ENCODE peak calls at places on chromosomes 2 and 18, in nine cellular contexts. One of them, this sample, is unnamed.

GRCh38 chr18:13136689-13137040 is 81.9 kb upstream of the LDLRAD4 start:
- DNase-seq in T-helper 2 cell: no peak
- DNase-seq in endothelial cell: no peak
- DNase-seq in activated CD4-positive, alpha-beta memory T cell treated with anti-CD3 and anti-CD28 coated beads, Interleukin-2, amount 10 ng/mL, durations not matched to agents 7 days and 5 days: no peak
- DNase-seq in activated CD4-positive, alpha-beta T cell treated with anti-CD3 and anti-CD28 coated beads for 48 hours: peak
- DNase-seq in iris pigment epithelial cell: peak
- DNase-seq in progenitor cell of endocrine pancreas: no peak
- DNase-seq in tibial nerve: no peak
- DNase-seq in GM19239: peak
- DNase-seq in this sample: no peak

GRCh38 chr2:28360066-28360741 is 32.5 kb upstream of the FOSL2 start:
- DNase-seq in activated CD4-positive, alpha-beta memory T cell treated with anti-CD3 and anti-CD28 coated beads, Interleukin-2, amount 10 ng/mL, durations not matched to agents 7 days and 5 days: no peak
- DNase-seq in GM19239: no peak
- DNase-seq in endothelial cell: no peak
- DNase-seq in progenitor cell of endocrine pancreas: no peak
- DNase-seq in iris pigment epithelial cell: no peak
- DNase-seq in T-helper 2 cell: no peak
- DNase-seq in tibial nerve: no peak
- DNase-seq in activated CD4-positive, alpha-beta T cell treated with anti-CD3 and anti-CD28 coated beads for 48 hours: no peak
- DNase-seq in this sample: no peak

GRCh38 chr18:49597556-49597955 is 35.7 kb downstream of the LIPG start:
- DNase-seq in GM19239: no peak
- DNase-seq in endothelial cell: no peak
- DNase-seq in activated CD4-positive, alpha-beta T cell treated with anti-CD3 and anti-CD28 coated beads for 48 hours: no peak
- DNase-seq in T-helper 2 cell: no peak
- DNase-seq in activated CD4-positive, alpha-beta memory T cell treated with anti-CD3 and anti-CD28 coated beads, Interleukin-2, amount 10 ng/mL, durations not matched to agents 7 days and 5 days: no peak
- DNase-seq in iris pigment epithelial cell: no peak
- DNase-seq in tibial nerve: no peak
- DNase-seq in progenitor cell of endocrine pancreas: no peak
- DNase-seq in this sample: no peak

GRCh38 chr18:62523631-62524442 is 1.0 kb downstream of the ZCCHC2 start:
- DNase-seq in iris pigment epithelial cell: peak
- DNase-seq in GM19239: no peak
- DNase-seq in progenitor cell of endocrine pancreas: peak
- DNase-seq in activated CD4-positive, alpha-beta T cell treated with anti-CD3 and anti-CD28 coated beads for 48 hours: peak
- DNase-seq in T-helper 2 cell: peak
- DNase-seq in tibial nerve: peak
- DNase-seq in endothelial cell: peak
- DNase-seq in activated CD4-positive, alpha-beta memory T cell treated with anti-CD3 and anti-CD28 coated beads, Interleukin-2, amount 10 ng/mL, durations not matched to agents 7 days and 5 days: peak
- DNase-seq in this sample: peak

GRCh38 chr2:30406853-30407252 is 40.2 kb upstream of the LCLAT1 start:
- DNase-seq in T-helper 2 cell: no peak
- DNase-seq in activated CD4-positive, alpha-beta memory T cell treated with anti-CD3 and anti-CD28 coated beads, Interleukin-2, amount 10 ng/mL, durations not matched to agents 7 days and 5 days: no peak
- DNase-seq in progenitor cell of endocrine pancreas: no peak
- DNase-seq in tibial nerve: no peak
- DNase-seq in iris pigment epithelial cell: no peak
- DNase-seq in GM19239: no peak
- DNase-seq in endothelial cell: no peak
- DNase-seq in activated CD4-positive, alpha-beta T cell treated with anti-CD3 and anti-CD28 coated beads for 48 hours: no peak
- DNase-seq in this sample: no peak

GRCh38 chr2:85854166-85854509 is 34.7 kb downstream of the ST3GAL5 start:
- DNase-seq in T-helper 2 cell: no peak
- DNase-seq in GM19239: no peak
- DNase-seq in activated CD4-positive, alpha-beta T cell treated with anti-CD3 and anti-CD28 coated beads for 48 hours: no peak
- DNase-seq in tibial nerve: no peak
- DNase-seq in progenitor cell of endocrine pancreas: no peak
- DNase-seq in activated CD4-positive, alpha-beta memory T cell treated with anti-CD3 and anti-CD28 coated beads, Interleukin-2, amount 10 ng/mL, durations not matched to agents 7 days and 5 days: no peak
- DNase-seq in endothelial cell: no peak
- DNase-seq in iris pigment epithelial cell: no peak
- DNase-seq in this sample: no peak

GRCh38 chr2:74887961-74888670 is 54.2 kb downstream of the HK2 start:
- DNase-seq in iris pigment epithelial cell: peak
- DNase-seq in activated CD4-positive, alpha-beta T cell treated with anti-CD3 and anti-CD28 coated beads for 48 hours: no peak
- DNase-seq in progenitor cell of endocrine pancreas: no peak
- DNase-seq in tibial nerve: no peak
- DNase-seq in T-helper 2 cell: no peak
- DNase-seq in activated CD4-positive, alpha-beta memory T cell treated with anti-CD3 and anti-CD28 coated beads, Interleukin-2, amount 10 ng/mL, durations not matched to agents 7 days and 5 days: no peak
- DNase-seq in endothelial cell: no peak
- DNase-seq in GM19239: no peak
- DNase-seq in this sample: no peak

GRCh38 chr2:17083902-17084301 is 418.3 kb upstream of the CYRIA start:
- DNase-seq in endothelial cell: no peak
- DNase-seq in activated CD4-positive, alpha-beta T cell treated with anti-CD3 and anti-CD28 coated beads for 48 hours: no peak
- DNase-seq in GM19239: no peak
- DNase-seq in progenitor cell of endocrine pancreas: no peak
- DNase-seq in iris pigment epithelial cell: peak
- DNase-seq in tibial nerve: no peak
- DNase-seq in activated CD4-positive, alpha-beta memory T cell treated with anti-CD3 and anti-CD28 coated beads, Interleukin-2, amount 10 ng/mL, durations not matched to agents 7 days and 5 days: no peak
- DNase-seq in T-helper 2 cell: no peak
- DNase-seq in this sample: no peak

GRCh38 chr2:232699110-232699509 is 2.0 kb downstream of the GIGYF2 start:
- DNase-seq in progenitor cell of endocrine pancreas: no peak
- DNase-seq in activated CD4-positive, alpha-beta T cell treated with anti-CD3 and anti-CD28 coated beads for 48 hours: no peak
- DNase-seq in activated CD4-positive, alpha-beta memory T cell treated with anti-CD3 and anti-CD28 coated beads, Interleukin-2, amount 10 ng/mL, durations not matched to agents 7 days and 5 days: no peak
- DNase-seq in tibial nerve: no peak
- DNase-seq in GM19239: no peak
- DNase-seq in T-helper 2 cell: no peak
- DNase-seq in iris pigment epithelial cell: no peak
- DNase-seq in endothelial cell: no peak
- DNase-seq in this sample: no peak

GRCh38 chr2:65922794-65923193 is 490.4 kb upstream of the SPRED2 start:
- DNase-seq in iris pigment epithelial cell: no peak
- DNase-seq in GM19239: no peak
- DNase-seq in progenitor cell of endocrine pancreas: no peak
- DNase-seq in T-helper 2 cell: no peak
- DNase-seq in activated CD4-positive, alpha-beta memory T cell treated with anti-CD3 and anti-CD28 coated beads, Interleukin-2, amount 10 ng/mL, durations not matched to agents 7 days and 5 days: no peak
- DNase-seq in endothelial cell: no peak
- DNase-seq in tibial nerve: peak
- DNase-seq in activated CD4-positive, alpha-beta T cell treated with anti-CD3 and anti-CD28 coated beads for 48 hours: no peak
- DNase-seq in this sample: no peak

GRCh38 chr2:22420076-22420475 is 964.9 kb upstream of the KLHL29 start:
- DNase-seq in endothelial cell: no peak
- DNase-seq in activated CD4-positive, alpha-beta T cell treated with anti-CD3 and anti-CD28 coated beads for 48 hours: no peak
- DNase-seq in T-helper 2 cell: no peak
- DNase-seq in activated CD4-positive, alpha-beta memory T cell treated with anti-CD3 and anti-CD28 coated beads, Interleukin-2, amount 10 ng/mL, durations not matched to agents 7 days and 5 days: no peak
- DNase-seq in progenitor cell of endocrine pancreas: no peak
- DNase-seq in iris pigment epithelial cell: no peak
- DNase-seq in tibial nerve: no peak
- DNase-seq in GM19239: no peak
- DNase-seq in this sample: no peak

GRCh38 chr2:218997730-218998129 is 4.5 kb upstream of the CRYBA2 start:
- DNase-seq in activated CD4-positive, alpha-beta memory T cell treated with anti-CD3 and anti-CD28 coated beads, Interleukin-2, amount 10 ng/mL, durations not matched to agents 7 days and 5 days: no peak
- DNase-seq in endothelial cell: no peak
- DNase-seq in iris pigment epithelial cell: no peak
- DNase-seq in tibial nerve: no peak
- DNase-seq in activated CD4-positive, alpha-beta T cell treated with anti-CD3 and anti-CD28 coated beads for 48 hours: no peak
- DNase-seq in progenitor cell of endocrine pancreas: no peak
- DNase-seq in T-helper 2 cell: no peak
- DNase-seq in GM19239: no peak
- DNase-seq in this sample: no peak

GRCh38 chr2:178592655-178593054 is 112.4 kb downstream of the PLEKHA3 start:
- DNase-seq in progenitor cell of endocrine pancreas: no peak
- DNase-seq in activated CD4-positive, alpha-beta T cell treated with anti-CD3 and anti-CD28 coated beads for 48 hours: no peak
- DNase-seq in iris pigment epithelial cell: no peak
- DNase-seq in GM19239: no peak
- DNase-seq in activated CD4-positive, alpha-beta memory T cell treated with anti-CD3 and anti-CD28 coated beads, Interleukin-2, amount 10 ng/mL, durations not matched to agents 7 days and 5 days: no peak
- DNase-seq in T-helper 2 cell: no peak
- DNase-seq in tibial nerve: no peak
- DNase-seq in endothelial cell: no peak
- DNase-seq in this sample: no peak

GRCh38 chr2:102109016-102109415 is 33.5 kb upstream of the IL1R1 start:
- DNase-seq in GM19239: no peak
- DNase-seq in T-helper 2 cell: no peak
- DNase-seq in activated CD4-positive, alpha-beta T cell treated with anti-CD3 and anti-CD28 coated beads for 48 hours: no peak
- DNase-seq in activated CD4-positive, alpha-beta memory T cell treated with anti-CD3 and anti-CD28 coated beads, Interleukin-2, amount 10 ng/mL, durations not matched to agents 7 days and 5 days: no peak
- DNase-seq in iris pigment epithelial cell: peak
- DNase-seq in progenitor cell of endocrine pancreas: no peak
- DNase-seq in endothelial cell: no peak
- DNase-seq in tibial nerve: no peak
- DNase-seq in this sample: no peak

GRCh38 chr2:41112228-41112627 is 660.3 kb upstream of the SLC8A1 start:
- DNase-seq in activated CD4-positive, alpha-beta T cell treated with anti-CD3 and anti-CD28 coated beads for 48 hours: no peak
- DNase-seq in tibial nerve: no peak
- DNase-seq in iris pigment epithelial cell: no peak
- DNase-seq in endothelial cell: no peak
- DNase-seq in progenitor cell of endocrine pancreas: no peak
- DNase-seq in GM19239: no peak
- DNase-seq in T-helper 2 cell: peak
- DNase-seq in activated CD4-positive, alpha-beta memory T cell treated with anti-CD3 and anti-CD28 coated beads, Interleukin-2, amount 10 ng/mL, durations not matched to agents 7 days and 5 days: no peak
- DNase-seq in this sample: no peak

GRCh38 chr18:68438983-68439382 is 275.9 kb downstream of the TMX3 start:
- DNase-seq in progenitor cell of endocrine pancreas: no peak
- DNase-seq in T-helper 2 cell: no peak
- DNase-seq in activated CD4-positive, alpha-beta memory T cell treated with anti-CD3 and anti-CD28 coated beads, Interleukin-2, amount 10 ng/mL, durations not matched to agents 7 days and 5 days: no peak
- DNase-seq in GM19239: no peak
- DNase-seq in iris pigment epithelial cell: peak
- DNase-seq in activated CD4-positive, alpha-beta T cell treated with anti-CD3 and anti-CD28 coated beads for 48 hours: no peak
- DNase-seq in tibial nerve: no peak
- DNase-seq in endothelial cell: no peak
- DNase-seq in this sample: no peak

GRCh38 chr2:121491566-121491965 is 39.1 kb upstream of the RNU4ATAC start:
- DNase-seq in progenitor cell of endocrine pancreas: no peak
- DNase-seq in endothelial cell: no peak
- DNase-seq in tibial nerve: no peak
- DNase-seq in activated CD4-positive, alpha-beta memory T cell treated with anti-CD3 and anti-CD28 coated beads, Interleukin-2, amount 10 ng/mL, durations not matched to agents 7 days and 5 days: no peak
- DNase-seq in GM19239: no peak
- DNase-seq in activated CD4-positive, alpha-beta T cell treated with anti-CD3 and anti-CD28 coated beads for 48 hours: no peak
- DNase-seq in T-helper 2 cell: no peak
- DNase-seq in iris pigment epithelial cell: no peak
- DNase-seq in this sample: no peak

GRCh38 chr18:48732767-48733424 is 194.1 kb downstream of the CTIF start:
- DNase-seq in activated CD4-positive, alpha-beta T cell treated with anti-CD3 and anti-CD28 coated beads for 48 hours: no peak
- DNase-seq in tibial nerve: no peak
- DNase-seq in iris pigment epithelial cell: no peak
- DNase-seq in progenitor cell of endocrine pancreas: no peak
- DNase-seq in activated CD4-positive, alpha-beta memory T cell treated with anti-CD3 and anti-CD28 coated beads, Interleukin-2, amount 10 ng/mL, durations not matched to agents 7 days and 5 days: no peak
- DNase-seq in T-helper 2 cell: no peak
- DNase-seq in GM19239: no peak
- DNase-seq in endothelial cell: no peak
- DNase-seq in this sample: no peak

GRCh38 chr2:21183306-21183705 is 59.5 kb downstream of the TDRD15 start:
- DNase-seq in progenitor cell of endocrine pancreas: no peak
- DNase-seq in activated CD4-positive, alpha-beta T cell treated with anti-CD3 and anti-CD28 coated beads for 48 hours: no peak
- DNase-seq in tibial nerve: no peak
- DNase-seq in T-helper 2 cell: no peak
- DNase-seq in activated CD4-positive, alpha-beta memory T cell treated with anti-CD3 and anti-CD28 coated beads, Interleukin-2, amount 10 ng/mL, durations not matched to agents 7 days and 5 days: no peak
- DNase-seq in iris pigment epithelial cell: no peak
- DNase-seq in GM19239: no peak
- DNase-seq in endothelial cell: no peak
- DNase-seq in this sample: no peak

GRCh38 chr2:56325661-56326345 is 142.0 kb downstream of the CCDC85A start:
- DNase-seq in progenitor cell of endocrine pancreas: no peak
- DNase-seq in endothelial cell: no peak
- DNase-seq in tibial nerve: no peak
- DNase-seq in activated CD4-positive, alpha-beta memory T cell treated with anti-CD3 and anti-CD28 coated beads, Interleukin-2, amount 10 ng/mL, durations not matched to agents 7 days and 5 days: no peak
- DNase-seq in T-helper 2 cell: no peak
- DNase-seq in activated CD4-positive, alpha-beta T cell treated with anti-CD3 and anti-CD28 coated beads for 48 hours: no peak
- DNase-seq in GM19239: no peak
- DNase-seq in iris pigment epithelial cell: no peak
- DNase-seq in this sample: no peak

GRCh38 chr2:240965296-240965904 is 33.0 kb upstream of the SNED1 start:
- DNase-seq in tibial nerve: no peak
- DNase-seq in activated CD4-positive, alpha-beta T cell treated with anti-CD3 and anti-CD28 coated beads for 48 hours: no peak
- DNase-seq in activated CD4-positive, alpha-beta memory T cell treated with anti-CD3 and anti-CD28 coated beads, Interleukin-2, amount 10 ng/mL, durations not matched to agents 7 days and 5 days: no peak
- DNase-seq in endothelial cell: no peak
- DNase-seq in iris pigment epithelial cell: no peak
- DNase-seq in T-helper 2 cell: no peak
- DNase-seq in GM19239: no peak
- DNase-seq in progenitor cell of endocrine pancreas: no peak
- DNase-seq in this sample: peak

GRCh38 chr2:26900831-26901321 is 52.9 kb downstream of the DPYSL5 start:
- DNase-seq in T-helper 2 cell: no peak
- DNase-seq in tibial nerve: no peak
- DNase-seq in GM19239: no peak
- DNase-seq in activated CD4-positive, alpha-beta memory T cell treated with anti-CD3 and anti-CD28 coated beads, Interleukin-2, amount 10 ng/mL, durations not matched to agents 7 days and 5 days: no peak
- DNase-seq in endothelial cell: no peak
- DNase-seq in activated CD4-positive, alpha-beta T cell treated with anti-CD3 and anti-CD28 coated beads for 48 hours: no peak
- DNase-seq in iris pigment epithelial cell: no peak
- DNase-seq in progenitor cell of endocrine pancreas: no peak
- DNase-seq in this sample: peak

GRCh38 chr2:72138921-72139381 is 8.7 kb downstream of the CYP26B1 start:
- DNase-seq in progenitor cell of endocrine pancreas: no peak
- DNase-seq in endothelial cell: peak
- DNase-seq in activated CD4-positive, alpha-beta T cell treated with anti-CD3 and anti-CD28 coated beads for 48 hours: no peak
- DNase-seq in iris pigment epithelial cell: no peak
- DNase-seq in T-helper 2 cell: no peak
- DNase-seq in GM19239: no peak
- DNase-seq in tibial nerve: no peak
- DNase-seq in activated CD4-positive, alpha-beta memory T cell treated with anti-CD3 and anti-CD28 coated beads, Interleukin-2, amount 10 ng/mL, durations not matched to agents 7 days and 5 days: no peak
- DNase-seq in this sample: peak

GRCh38 chr2:227608469-227609338 is 5.9 kb downstream of the SCYGR3 start:
- DNase-seq in iris pigment epithelial cell: no peak
- DNase-seq in GM19239: no peak
- DNase-seq in T-helper 2 cell: peak
- DNase-seq in endothelial cell: no peak
- DNase-seq in tibial nerve: peak
- DNase-seq in progenitor cell of endocrine pancreas: no peak
- DNase-seq in activated CD4-positive, alpha-beta T cell treated with anti-CD3 and anti-CD28 coated beads for 48 hours: peak
- DNase-seq in activated CD4-positive, alpha-beta memory T cell treated with anti-CD3 and anti-CD28 coated beads, Interleukin-2, amount 10 ng/mL, durations not matched to agents 7 days and 5 days: no peak
- DNase-seq in this sample: no peak

This sample was measured in suprapubic skin.